ENCODE peak calls at places on chromosomes 16 and 17, in ten cellular contexts. N is endodermal cell, J is esophagus squamous epithelium, F is AG09319, V is nephron progenitor cell, Z is left ventricle myocardium inferior, M is tibial artery, G is fibroblast of mammary gland, C is SK-N-SH, A is HCT116. L is an unnamed sample.

GRCh38 chr16:54102888-54103866 is 183.4 kb downstream of the IRX3 start:
- DNase-seq in N (no peak), J (no peak), F (no peak), V (no peak), Z (no peak), M (no peak), G (no peak), C (no peak), A (no peak), L (no peak)

GRCh38 chr17:82696916-82697807 is 1.3 kb downstream of the RAB40B start:
- DNase-seq in N (peak; percentile 77), J (no peak), F (no peak), V (peak; percentile 40), Z (no peak), M (no peak), G (no peak), C (peak; percentile 76), A (no peak), L (peak; percentile 34)

GRCh38 chr16:71461686-71462648 is at the start of gene ZNF23:
- DNase-seq in N (peak; percentile 92), J (peak; percentile 18), F (peak; percentile 39), V (peak; percentile 86), Z (peak; percentile 87), M (peak; percentile 90), G (peak; percentile 74), C (peak; percentile 96), A (peak; percentile 57), L (peak; percentile 90)

GRCh38 chr16:78648517-78648916 is 549.1 kb downstream of the WWOX start:
- DNase-seq in N (no peak), J (no peak), F (no peak), V (no peak), Z (no peak), M (no peak), G (peak; percentile 7), C (no peak), A (no peak), L (no peak)

GRCh38 chr16:471353-472198 is 46.1 kb downstream of the RAB11FIP3 start:
- DNase-seq in N (peak; percentile 90), J (no peak), F (peak; percentile 19), V (peak; percentile 70), Z (peak; percentile 25), M (no peak), G (no peak), C (peak; percentile 55), A (no peak), L (no peak)

GRCh38 chr17:82875418-82875856 is 35.6 kb upstream of the ZNF750 start:
- DNase-seq in N (peak; percentile 82), J (no peak), F (no peak), V (no peak), Z (no peak), M (no peak), G (no peak), C (no peak), A (no peak), L (no peak)

GRCh38 chr16:66270333-66270927 is 96.1 kb upstream of the CDH5 start:
- DNase-seq in N (peak; percentile 96), J (no peak), F (no peak), V (peak; percentile 92), Z (peak; percentile 71), M (peak; percentile 77), G (peak; percentile 56), C (peak; percentile 92), A (peak; percentile 58), L (peak; percentile 90)

GRCh38 chr17:70621593-70621992 is 452.3 kb downstream of the KCNJ2 start:
- DNase-seq in N (no peak), J (no peak), F (no peak), V (no peak), Z (no peak), M (no peak), G (no peak), C (no peak), A (no peak), L (no peak)

GRCh38 chr17:73466704-73467433 is 155.1 kb upstream of the CDC42EP4 start:
- DNase-seq in N (no peak), J (no peak), F (no peak), V (no peak), Z (no peak), M (no peak), G (no peak), C (no peak), A (no peak), L (no peak)

GRCh38 chr16:67190448-67191399 is 788 bp upstream of the EXOC3L1 start:
- DNase-seq in N (no peak), J (no peak), F (no peak), V (no peak), Z (no peak), M (no peak), G (no peak), C (no peak), A (no peak), L (no peak)

GRCh38 chr17:45246861-45247428 is 14.9 kb downstream of the SPATA32 start:
- DNase-seq in N (peak; percentile 94), J (no peak), F (no peak), V (peak; percentile 77), Z (no peak), M (no peak), G (no peak), C (peak; percentile 92), A (no peak), L (peak; percentile 77)

GRCh38 chr16:66490774-66491715 is 58.9 kb downstream of the TK2 start:
- DNase-seq in N (no peak), J (no peak), F (no peak), V (no peak), Z (no peak), M (peak; percentile 62), G (no peak), C (no peak), A (no peak), L (no peak)

GRCh38 chr17:12070561-12070960 is 49.9 kb downstream of the MAP2K4 start:
- DNase-seq in N (no peak), J (no peak), F (no peak), V (no peak), Z (no peak), M (no peak), G (peak; percentile 81), C (no peak), A (no peak), L (no peak)

GRCh38 chr17:49501496-49501895 is 6.4 kb downstream of the NGFR start:
- DNase-seq in N (no peak), J (no peak), F (no peak), V (no peak), Z (no peak), M (no peak), G (no peak), C (no peak), A (no peak), L (no peak)

DNA sequence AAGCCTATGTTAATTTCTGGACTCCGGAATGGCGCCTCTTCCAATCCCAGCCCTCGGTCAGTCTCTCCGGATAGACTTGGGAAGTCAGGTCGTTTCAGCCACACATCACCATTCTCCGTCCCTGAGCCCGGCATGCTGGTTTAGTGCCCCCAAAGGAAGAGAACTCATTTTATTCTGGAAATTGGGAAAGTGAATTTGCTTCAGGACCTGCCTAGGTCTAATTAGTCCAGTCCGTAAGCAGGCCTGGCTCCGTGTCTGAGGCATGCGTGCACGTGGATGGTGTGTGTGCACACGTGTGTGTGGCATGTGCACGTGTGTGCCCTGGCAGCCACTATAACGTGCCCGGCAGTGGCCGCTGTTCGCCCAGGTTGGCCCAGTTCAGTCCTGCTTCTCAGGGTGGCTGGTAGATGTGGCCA is 77.4 kb downstream of the RPA1 start:
- DNase-seq in N (no peak), J (no peak), F (no peak), V (no peak), Z (no peak), M (no peak), G (no peak), C (no peak), A (no peak), L (no peak)
- TF ChIP-seq CTCF in N (no peak), J (no peak), F (no peak), V (no peak), Z (no peak), M (no peak), G (no peak), C (no peak), A (no peak), L (no peak)

DNA sequence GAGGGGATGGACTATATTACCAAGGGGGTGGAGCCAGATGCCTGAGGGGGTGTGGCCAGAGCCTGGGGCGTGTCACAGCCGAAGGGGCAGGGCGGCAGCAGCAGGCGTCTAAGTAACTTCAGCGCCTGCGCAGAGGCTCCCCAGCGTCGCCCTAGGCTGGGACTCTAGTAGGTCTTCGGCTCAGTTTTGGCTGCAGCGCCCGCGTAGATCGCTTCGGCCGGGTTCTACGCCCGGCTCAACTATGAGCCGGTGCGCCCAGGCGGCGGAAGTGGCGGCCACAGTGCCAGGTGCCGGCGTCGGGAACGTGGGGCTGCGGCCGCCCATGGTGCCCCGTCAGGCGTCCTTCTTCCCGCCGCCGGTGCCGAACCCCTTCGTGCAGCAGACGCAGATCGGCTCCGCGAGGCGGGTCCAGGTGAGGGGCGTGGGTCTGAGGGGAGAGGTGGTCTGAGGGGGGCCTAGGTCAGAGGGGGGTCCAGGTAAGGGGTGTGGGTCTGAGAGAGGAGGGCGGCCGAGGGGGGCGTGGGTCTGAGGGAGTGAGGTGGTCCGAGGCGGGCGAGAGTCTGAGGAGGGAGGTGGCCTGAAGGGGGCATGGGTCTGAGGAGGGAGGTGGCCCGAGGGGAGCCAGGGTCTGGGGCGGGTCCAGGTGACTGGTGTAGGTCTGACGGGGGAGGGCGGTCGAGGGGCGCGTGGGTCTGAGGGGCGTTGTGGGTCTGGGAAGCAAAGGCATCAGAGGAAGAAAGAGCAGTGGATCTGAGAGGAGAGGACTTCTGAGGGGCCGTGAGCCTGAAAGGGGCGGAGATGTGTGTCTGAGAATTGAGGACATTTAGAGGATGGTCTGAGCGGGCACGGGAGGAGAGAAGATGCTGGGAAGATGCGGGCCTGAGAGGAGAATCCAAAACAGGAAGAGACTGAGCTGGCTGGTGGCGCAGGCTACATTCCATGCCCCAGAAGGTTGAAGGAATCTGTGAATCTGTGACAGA is at the start of gene LPCAT2:
- DNase-seq in N (peak; percentile 98), J (no peak), F (peak; percentile 59), V (peak; percentile 92), Z (peak; percentile 90), M (peak; percentile 89), G (peak; percentile 72), C (peak; percentile 94), A (peak; percentile 71), L (peak; percentile 69)
- TF ChIP-seq CTCF in N (peak; percentile 37), J (no peak), F (no peak), V (no peak), Z (no peak), M (no peak), G (no peak), C (no peak), A (no peak), L (no peak)

GRCh38 chr16:89383095-89384003 is 107.0 kb downstream of the ANKRD11 start:
- DNase-seq in N (peak; percentile 81), J (no peak), F (no peak), V (peak; percentile 31), Z (peak; percentile 49), M (no peak), G (peak; percentile 46), C (peak; percentile 89), A (no peak), L (peak; percentile 74)
- TF ChIP-seq CTCF in N (peak; percentile 35), J (no peak), F (no peak), V (no peak), Z (no peak), M (no peak), G (peak; percentile 19), C (peak; percentile 12), A (no peak), L (no peak)

DNA sequence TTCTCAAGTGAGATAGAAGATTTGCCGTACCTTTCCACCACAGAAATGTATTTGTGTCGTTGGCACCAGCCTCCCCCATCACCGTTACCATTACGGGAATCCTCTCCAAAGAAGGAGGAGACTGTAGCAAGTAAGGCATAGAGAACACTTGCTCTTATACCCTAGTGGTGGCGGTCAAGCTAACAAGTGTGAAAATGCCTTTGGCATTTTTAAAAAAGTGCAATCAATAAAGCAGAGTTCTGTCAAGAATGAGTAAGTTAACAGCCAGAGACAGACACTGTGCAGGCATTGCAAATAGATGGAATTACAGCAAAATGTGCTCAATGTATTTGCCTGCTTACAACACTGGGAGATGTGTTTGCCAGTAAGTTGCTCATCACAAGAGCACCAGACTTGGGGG is 7.7 kb downstream of the MSL1 start:
- DNase-seq in N (no peak), J (no peak), F (no peak), V (no peak), Z (no peak), M (no peak), G (no peak), C (no peak), A (no peak), L (peak; percentile 61)
- TF ChIP-seq CTCF in N (peak; percentile 52), J (no peak), F (no peak), V (no peak), Z (no peak), M (no peak), G (no peak), C (no peak), A (peak; percentile 19), L (no peak)

L was measured in Calu3.